ENCODE peak calls at places on chromosomes 7 and 10, in seven cellular contexts. B is brain microvascular endothelial cell, Z is IMR-90, X is right atrium auricular region, K is neural progenitor cell, J is BE2C, G is lower lobe of right lung. R is an unnamed sample.

GRCh38 chr7:71793251-71793650 is 618.9 kb downstream of the CALN1 start:
- DNase-seq in Z (no peak), K (no peak), X (no peak), B (no peak), J (no peak), G (no peak), R (no peak)

GRCh38 chr7:92456241-92456640 is 9.0 kb downstream of the GATAD1 start:
- DNase-seq in G (no peak), X (no peak), Z (peak; percentile 46), K (no peak), B (no peak), J (no peak), R (no peak)

GRCh38 chr10:61943699-61944444 is 42.4 kb downstream of the ARID5B start:
- DNase-seq in Z (peak; percentile 53), J (no peak), K (no peak), B (peak; percentile 37), G (no peak), X (no peak), R (peak; percentile 83)

GRCh38 chr7:64869121-64869725 is 33.9 kb upstream of the ZNF273 start:
- DNase-seq in Z (no peak), K (no peak), B (no peak), X (peak; percentile 16), J (no peak), G (no peak), R (no peak)

GRCh38 chr10:9342865-9343450 is 1288.5 kb downstream of the GATA3 start:
- DNase-seq in X (no peak), J (no peak), G (no peak), B (peak; percentile 18), K (peak; percentile 84), Z (peak; percentile 42), R (peak; percentile 53)

GRCh38 chr7:90706067-90706716 is 110.1 kb downstream of the CDK14 start:
- DNase-seq in K (no peak), X (no peak), Z (peak; percentile 70), G (no peak), B (no peak), J (no peak), R (no peak)

GRCh38 chr10:91880310-91880709 is 29.0 kb downstream of the FGFBP3 start:
- DNase-seq in X (no peak), K (peak; percentile 77), J (no peak), B (no peak), Z (no peak), G (no peak), R (peak; percentile 97)

GRCh38 chr10:28367865-28368541 is 65.1 kb upstream of the MPP7 start:
- DNase-seq in J (no peak), B (no peak), K (no peak), Z (no peak), X (no peak), G (peak; percentile 61), R (peak; percentile 58)

GRCh38 chr7:31373337-31374289 is 33.1 kb upstream of the NEUROD6 start:
- DNase-seq in B (peak; percentile 27), K (peak; percentile 82), J (peak; percentile 56), G (no peak), Z (peak; percentile 34), X (no peak), R (peak; percentile 71)

GRCh38 chr7:157539521-157539920 is 202.7 kb downstream of the DNAJB6 start:
- DNase-seq in Z (no peak), X (no peak), J (peak; percentile 1), K (no peak), B (no peak), G (peak; percentile 17), R (no peak)

GRCh38 chr10:58237014-58237830 is 30.5 kb downstream of the IPMK start:
- DNase-seq in Z (peak; percentile 92), J (no peak), G (no peak), X (no peak), K (no peak), B (peak; percentile 87), R (peak; percentile 77)

GRCh38 chr10:114042895-114043531 is 653 bp upstream of the ADRB1 start:
- DNase-seq in X (no peak), K (peak; percentile 67), B (peak; percentile 41), Z (peak; percentile 4), G (peak; percentile 69), J (no peak), R (peak; percentile 42)

GRCh38 chr7:159007308-159008054 is 137.2 kb downstream of the VIPR2 start:
- DNase-seq in Z (no peak), K (no peak), J (no peak), B (no peak), G (no peak), X (no peak), R (no peak)

GRCh38 chr10:32317795-32318194 is 29.2 kb downstream of the EPC1 start:
- DNase-seq in J (no peak), G (no peak), X (no peak), K (no peak), Z (no peak), B (no peak), R (no peak)

DNA sequence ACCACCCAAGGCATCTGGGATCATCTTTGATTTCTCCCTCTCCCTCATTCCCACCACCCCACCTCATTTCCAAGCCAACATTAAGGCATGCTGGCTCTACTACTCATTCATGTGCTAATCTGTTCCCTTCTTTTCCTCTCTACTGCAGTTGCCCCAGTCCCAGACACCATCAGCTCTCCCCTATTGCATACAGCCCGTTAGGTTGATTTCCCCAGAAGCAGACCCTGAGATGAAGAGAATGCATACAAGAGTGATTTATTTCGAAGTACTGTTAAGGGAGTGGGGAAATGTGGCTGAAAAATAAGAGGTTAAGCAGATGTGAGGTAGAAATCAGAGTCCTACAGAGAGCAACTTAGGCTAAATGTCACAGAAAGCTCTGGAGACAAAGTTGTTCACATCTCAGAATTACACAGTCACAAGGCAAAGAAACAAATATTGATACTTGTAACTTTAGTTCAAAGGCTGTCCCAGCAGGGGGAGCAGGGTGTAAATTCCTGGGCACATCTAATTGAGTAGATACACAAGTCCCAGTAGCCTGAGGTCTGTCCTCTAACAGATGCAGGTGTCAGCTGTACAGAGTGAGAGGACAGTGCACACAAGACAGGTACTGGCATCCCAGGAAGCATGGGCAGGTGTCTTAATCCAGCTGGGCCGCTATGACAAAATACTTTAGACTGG is 20.9 kb downstream of the AKR1D1 start:
- DNase-seq in J (peak; percentile 48), B (peak; percentile 59), X (no peak), G (no peak), K (peak; percentile 30), Z (no peak), R (peak; percentile 51)
- TF ChIP-seq CTCF in J (peak; percentile 62), B (peak; percentile 71), X (no peak), G (peak; percentile 23), K (peak; percentile 27), Z (peak; percentile 16), R (peak; percentile 50)

DNA sequence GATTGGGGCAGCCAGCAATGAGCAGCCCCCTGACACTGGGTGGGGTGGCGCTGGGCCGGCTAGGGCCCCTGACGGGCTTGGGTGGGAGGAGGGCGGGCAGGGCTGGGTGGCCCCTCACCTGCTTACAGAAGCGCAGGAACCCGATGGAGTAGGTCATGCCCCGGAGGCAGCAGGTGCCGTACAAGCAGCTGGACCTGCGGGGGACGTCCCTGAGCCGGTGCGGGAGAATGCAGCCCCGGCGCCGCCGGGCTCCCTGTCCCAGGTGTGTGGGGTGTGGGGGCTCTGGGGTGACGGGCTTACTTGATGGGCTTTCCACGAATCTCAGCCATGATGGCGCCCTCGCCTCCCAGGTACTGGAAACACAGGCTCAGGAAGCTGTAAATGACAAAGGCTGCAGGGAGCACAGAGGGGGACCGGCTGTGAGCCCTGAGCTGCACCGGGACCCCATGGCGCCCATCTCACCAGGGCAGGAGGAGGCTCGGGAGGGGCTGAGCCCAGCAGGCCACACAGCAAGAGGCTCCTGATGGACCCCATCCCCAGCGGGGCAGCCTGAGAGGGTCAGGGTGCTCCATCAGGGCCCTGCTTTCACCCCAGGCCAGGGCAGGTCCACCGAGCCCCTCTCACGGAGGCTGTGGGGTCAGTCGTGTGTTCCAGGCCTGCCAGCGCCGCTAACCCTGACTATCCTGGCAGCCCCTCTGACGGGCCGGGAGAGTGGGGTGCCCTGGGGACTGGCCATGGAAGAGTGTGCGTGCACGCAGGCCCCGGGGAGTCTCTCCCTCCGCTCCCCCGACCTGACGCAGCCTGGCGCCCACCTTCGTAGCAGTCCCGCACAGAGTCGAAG is 5.8 kb downstream of the TMEM184A start:
- DNase-seq in B (no peak), Z (no peak), G (no peak), X (no peak), J (peak; percentile 10), K (no peak), R (no peak)
- H3K4me3 ChIP-seq in B (no peak overlapping the region), Z (no peak overlapping the region), G (no peak overlapping the region), X (no peak overlapping the region), J (no peak overlapping the region), K (no peak overlapping the region), R (no peak overlapping the region)

GRCh38 chr10:133346413-133346812 is 760 bp upstream of the PRAP1 start:
- DNase-seq in Z (no peak), B (no peak), K (no peak), J (no peak), X (no peak), G (no peak), R (no peak)
- TF ChIP-seq CTCF in Z (no peak), B (no peak), K (no peak), J (no peak), X (no peak), G (no peak), R (no peak)

GRCh38 chr10:79399242-79399831 is 46.1 kb downstream of the ZCCHC24 start:
- DNase-seq in J (peak; percentile 58), Z (peak; percentile 95), X (peak; percentile 93), K (peak; percentile 63), B (peak; percentile 90), G (peak; percentile 86), R (peak; percentile 22)
- H3K4me3 ChIP-seq in J (no peak overlapping the region), Z (no peak overlapping the region), X (peak overlapping the region; percentile 18), K (no peak overlapping the region), B (peak overlapping the region; percentile 12), G (no peak overlapping the region), R (no peak overlapping the region)

DNA sequence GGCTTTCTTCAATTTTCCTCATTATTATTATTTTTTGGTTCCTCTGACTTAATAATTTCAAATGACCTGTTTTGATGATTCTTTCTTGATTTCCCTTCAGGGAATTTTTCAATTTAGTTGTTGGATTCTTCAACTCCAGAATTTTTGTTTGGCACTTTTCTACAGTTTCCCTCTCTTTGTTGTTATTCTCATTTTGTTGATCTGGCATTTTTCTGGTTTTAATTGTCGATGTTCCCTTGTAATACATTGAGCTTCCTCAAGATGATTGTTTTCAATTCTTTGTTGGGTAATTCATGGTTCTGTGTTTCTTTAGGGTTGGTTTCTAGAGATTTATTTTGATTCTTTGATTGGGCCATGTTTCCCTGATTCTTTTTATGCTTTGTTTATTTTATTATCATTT is 67.8 kb upstream of the DNAJC1 start:
- DNase-seq in X (no peak), K (no peak), Z (no peak), J (no peak), B (no peak), G (no peak), R (no peak)
- TF ChIP-seq CTCF in X (no peak), K (no peak), Z (no peak), J (no peak), B (no peak), G (no peak), R (no peak)

R was measured in epithelial cell of esophagus.